ENCODE peak calls at places on chromosomes 12 and 14, in six cellular contexts. One of them, this sample, is unnamed.

GRCh38 chr12:75587340-75588106 is 76.1 kb upstream of the KRR1 start:
- DNase-seq in left cardiac atrium: no peak
- DNase-seq in heart left ventricle: no peak
- DNase-seq in fibroblast of gingiva: no peak
- DNase-seq in AG04450: no peak
- DNase-seq in psoas muscle: no peak
- DNase-seq in this sample: no peak

GRCh38 chr14:64502476-64503183 is 1.0 kb downstream of the ZBTB25 start:
- DNase-seq in left cardiac atrium: peak
- DNase-seq in heart left ventricle: no peak
- DNase-seq in psoas muscle: no peak
- DNase-seq in fibroblast of gingiva: no peak
- DNase-seq in AG04450: no peak
- DNase-seq in this sample: peak

GRCh38 chr12:12788675-12789368 is 3.4 kb downstream of the APOLD1 start:
- DNase-seq in left cardiac atrium: peak
- DNase-seq in psoas muscle: peak
- DNase-seq in fibroblast of gingiva: peak
- DNase-seq in AG04450: peak
- DNase-seq in heart left ventricle: peak
- DNase-seq in this sample: peak

GRCh38 chr12:21476949-21477348 is 24.5 kb downstream of the RECQL start:
- DNase-seq in psoas muscle: no peak
- DNase-seq in fibroblast of gingiva: peak
- DNase-seq in left cardiac atrium: no peak
- DNase-seq in AG04450: peak
- DNase-seq in heart left ventricle: no peak
- DNase-seq in this sample: no peak

GRCh38 chr12:117580718-117581062 is 219.3 kb upstream of the NOS1 start:
- DNase-seq in heart left ventricle: peak
- DNase-seq in psoas muscle: peak
- DNase-seq in fibroblast of gingiva: no peak
- DNase-seq in AG04450: no peak
- DNase-seq in left cardiac atrium: peak
- DNase-seq in this sample: peak

GRCh38 chr14:32509632-32510187 is 180.6 kb downstream of the AKAP6 start:
- DNase-seq in heart left ventricle: peak
- DNase-seq in psoas muscle: peak
- DNase-seq in fibroblast of gingiva: peak
- DNase-seq in left cardiac atrium: peak
- DNase-seq in AG04450: peak
- DNase-seq in this sample: peak

GRCh38 chr14:22333408-22334274 is 255.4 kb downstream of the DAD1 start:
- DNase-seq in left cardiac atrium: no peak
- DNase-seq in psoas muscle: no peak
- DNase-seq in heart left ventricle: no peak
- DNase-seq in AG04450: no peak
- DNase-seq in fibroblast of gingiva: peak
- DNase-seq in this sample: peak

GRCh38 chr12:15152864-15153263 is 68.4 kb downstream of the RERG start:
- DNase-seq in left cardiac atrium: no peak
- DNase-seq in psoas muscle: no peak
- DNase-seq in heart left ventricle: no peak
- DNase-seq in fibroblast of gingiva: peak
- DNase-seq in AG04450: no peak
- DNase-seq in this sample: no peak

GRCh38 chr14:79483472-79483871 is 727.8 kb downstream of the DIO2 start:
- DNase-seq in left cardiac atrium: no peak
- DNase-seq in fibroblast of gingiva: no peak
- DNase-seq in AG04450: peak
- DNase-seq in heart left ventricle: no peak
- DNase-seq in psoas muscle: no peak
- DNase-seq in this sample: no peak

This sample was measured in lower leg skin.